ENCODE peak calls at places on chromosomes 6 and 20, in nine cellular contexts. One of them, this sample, is unnamed.

GRCh38 chr6:104566411-104566810 is 293.3 kb downstream of the HACE1 start:
- DNase-seq in left ventricle myocardium inferior: no peak
- DNase-seq in stimulated activated CD4-positive, alpha-beta T cell treated with anti-CD3 and anti-CD28 coated beads, Interleukin-12 subunit alpha, Interleukin-12 subunit beta, amount 100 ng/mL, for 24 hours: no peak
- DNase-seq in Ammon's horn: no peak
- DNase-seq in germinal center: no peak
- DNase-seq in T-helper 2 cell: no peak
- DNase-seq in T follicular helper cell: no peak
- DNase-seq in activated CD8-positive, alpha-beta memory T cell treated with anti-CD3 and anti-CD28 coated beads for 1 hour: no peak
- DNase-seq in KBM-7: no peak
- DNase-seq in this sample: no peak

GRCh38 chr20:56345911-56346310 is 12.9 kb upstream of the FAM210B start:
- DNase-seq in left ventricle myocardium inferior: no peak
- DNase-seq in stimulated activated CD4-positive, alpha-beta T cell treated with anti-CD3 and anti-CD28 coated beads, Interleukin-12 subunit alpha, Interleukin-12 subunit beta, amount 100 ng/mL, for 24 hours: no peak
- DNase-seq in Ammon's horn: no peak
- DNase-seq in germinal center: no peak
- DNase-seq in T-helper 2 cell: no peak
- DNase-seq in T follicular helper cell: no peak
- DNase-seq in activated CD8-positive, alpha-beta memory T cell treated with anti-CD3 and anti-CD28 coated beads for 1 hour: no peak
- DNase-seq in KBM-7: no peak
- DNase-seq in this sample: no peak

GRCh38 chr20:50273601-50274491 is 83.2 kb downstream of the CEBPB start:
- DNase-seq in left ventricle myocardium inferior: no peak
- DNase-seq in stimulated activated CD4-positive, alpha-beta T cell treated with anti-CD3 and anti-CD28 coated beads, Interleukin-12 subunit alpha, Interleukin-12 subunit beta, amount 100 ng/mL, for 24 hours: no peak
- DNase-seq in Ammon's horn: no peak
- DNase-seq in germinal center: no peak
- DNase-seq in T-helper 2 cell: no peak
- DNase-seq in T follicular helper cell: no peak
- DNase-seq in activated CD8-positive, alpha-beta memory T cell treated with anti-CD3 and anti-CD28 coated beads for 1 hour: no peak
- DNase-seq in KBM-7: no peak
- DNase-seq in this sample: no peak

GRCh38 chr6:121442591-121442990 is 7.1 kb downstream of the GJA1 start:
- DNase-seq in left ventricle myocardium inferior: no peak
- DNase-seq in stimulated activated CD4-positive, alpha-beta T cell treated with anti-CD3 and anti-CD28 coated beads, Interleukin-12 subunit alpha, Interleukin-12 subunit beta, amount 100 ng/mL, for 24 hours: no peak
- DNase-seq in Ammon's horn: no peak
- DNase-seq in germinal center: no peak
- DNase-seq in T-helper 2 cell: no peak
- DNase-seq in T follicular helper cell: no peak
- DNase-seq in activated CD8-positive, alpha-beta memory T cell treated with anti-CD3 and anti-CD28 coated beads for 1 hour: no peak
- DNase-seq in KBM-7: no peak
- DNase-seq in this sample: no peak

GRCh38 chr6:147604373-147604772 is 95.9 kb downstream of the SAMD5 start:
- DNase-seq in left ventricle myocardium inferior: no peak
- DNase-seq in stimulated activated CD4-positive, alpha-beta T cell treated with anti-CD3 and anti-CD28 coated beads, Interleukin-12 subunit alpha, Interleukin-12 subunit beta, amount 100 ng/mL, for 24 hours: no peak
- DNase-seq in Ammon's horn: no peak
- DNase-seq in germinal center: no peak
- DNase-seq in T-helper 2 cell: no peak
- DNase-seq in T follicular helper cell: no peak
- DNase-seq in activated CD8-positive, alpha-beta memory T cell treated with anti-CD3 and anti-CD28 coated beads for 1 hour: no peak
- DNase-seq in KBM-7: no peak
- DNase-seq in this sample: no peak

GRCh38 chr6:30727920-30728605 is 7.9 kb downstream of the TUBB start:
- DNase-seq in left ventricle myocardium inferior: no peak
- DNase-seq in stimulated activated CD4-positive, alpha-beta T cell treated with anti-CD3 and anti-CD28 coated beads, Interleukin-12 subunit alpha, Interleukin-12 subunit beta, amount 100 ng/mL, for 24 hours: no peak
- DNase-seq in Ammon's horn: no peak
- DNase-seq in germinal center: no peak
- DNase-seq in T-helper 2 cell: no peak
- DNase-seq in T follicular helper cell: no peak
- DNase-seq in activated CD8-positive, alpha-beta memory T cell treated with anti-CD3 and anti-CD28 coated beads for 1 hour: no peak
- DNase-seq in KBM-7: no peak
- DNase-seq in this sample: no peak

GRCh38 chr6:10099086-10099499 is 315.8 kb downstream of the TFAP2A start:
- DNase-seq in left ventricle myocardium inferior: no peak
- DNase-seq in stimulated activated CD4-positive, alpha-beta T cell treated with anti-CD3 and anti-CD28 coated beads, Interleukin-12 subunit alpha, Interleukin-12 subunit beta, amount 100 ng/mL, for 24 hours: no peak
- DNase-seq in Ammon's horn: peak; percentile 48
- DNase-seq in germinal center: no peak
- DNase-seq in T-helper 2 cell: no peak
- DNase-seq in T follicular helper cell: no peak
- DNase-seq in activated CD8-positive, alpha-beta memory T cell treated with anti-CD3 and anti-CD28 coated beads for 1 hour: no peak
- DNase-seq in KBM-7: no peak
- DNase-seq in this sample: peak; percentile 21

GRCh38 chr6:149482542-149483261 is 2.1 kb downstream of the ZC3H12D start:
- DNase-seq in left ventricle myocardium inferior: no peak
- DNase-seq in stimulated activated CD4-positive, alpha-beta T cell treated with anti-CD3 and anti-CD28 coated beads, Interleukin-12 subunit alpha, Interleukin-12 subunit beta, amount 100 ng/mL, for 24 hours: no peak
- DNase-seq in Ammon's horn: no peak
- DNase-seq in germinal center: no peak
- DNase-seq in T-helper 2 cell: no peak
- DNase-seq in T follicular helper cell: no peak
- DNase-seq in activated CD8-positive, alpha-beta memory T cell treated with anti-CD3 and anti-CD28 coated beads for 1 hour: no peak
- DNase-seq in KBM-7: peak; percentile 80
- DNase-seq in this sample: no peak

GRCh38 chr20:12252793-12253192 is 335.1 kb downstream of the BTBD3 start:
- DNase-seq in left ventricle myocardium inferior: no peak
- DNase-seq in stimulated activated CD4-positive, alpha-beta T cell treated with anti-CD3 and anti-CD28 coated beads, Interleukin-12 subunit alpha, Interleukin-12 subunit beta, amount 100 ng/mL, for 24 hours: no peak
- DNase-seq in Ammon's horn: no peak
- DNase-seq in germinal center: no peak
- DNase-seq in T-helper 2 cell: no peak
- DNase-seq in T follicular helper cell: no peak
- DNase-seq in activated CD8-positive, alpha-beta memory T cell treated with anti-CD3 and anti-CD28 coated beads for 1 hour: no peak
- DNase-seq in KBM-7: no peak
- DNase-seq in this sample: no peak

GRCh38 chr6:89563866-89564265 is 74.7 kb downstream of the LYRM2 start:
- DNase-seq in left ventricle myocardium inferior: no peak
- DNase-seq in stimulated activated CD4-positive, alpha-beta T cell treated with anti-CD3 and anti-CD28 coated beads, Interleukin-12 subunit alpha, Interleukin-12 subunit beta, amount 100 ng/mL, for 24 hours: no peak
- DNase-seq in Ammon's horn: no peak
- DNase-seq in germinal center: no peak
- DNase-seq in T-helper 2 cell: no peak
- DNase-seq in T follicular helper cell: no peak
- DNase-seq in activated CD8-positive, alpha-beta memory T cell treated with anti-CD3 and anti-CD28 coated beads for 1 hour: no peak
- DNase-seq in KBM-7: no peak
- DNase-seq in this sample: no peak

GRCh38 chr6:116010400-116011095 is 50.1 kb downstream of the FRK start:
- DNase-seq in left ventricle myocardium inferior: peak; percentile 57
- DNase-seq in stimulated activated CD4-positive, alpha-beta T cell treated with anti-CD3 and anti-CD28 coated beads, Interleukin-12 subunit alpha, Interleukin-12 subunit beta, amount 100 ng/mL, for 24 hours: peak; percentile 39
- DNase-seq in Ammon's horn: peak; percentile 90
- DNase-seq in germinal center: peak; percentile 14
- DNase-seq in T-helper 2 cell: peak; percentile 5
- DNase-seq in T follicular helper cell: peak; percentile 19
- DNase-seq in activated CD8-positive, alpha-beta memory T cell treated with anti-CD3 and anti-CD28 coated beads for 1 hour: no peak
- DNase-seq in KBM-7: peak; percentile 53
- DNase-seq in this sample: peak; percentile 65

GRCh38 chr6:107968081-107968480 is 10.1 kb upstream of the SEC63 start:
- DNase-seq in left ventricle myocardium inferior: no peak
- DNase-seq in stimulated activated CD4-positive, alpha-beta T cell treated with anti-CD3 and anti-CD28 coated beads, Interleukin-12 subunit alpha, Interleukin-12 subunit beta, amount 100 ng/mL, for 24 hours: no peak
- DNase-seq in Ammon's horn: no peak
- DNase-seq in germinal center: no peak
- DNase-seq in T-helper 2 cell: no peak
- DNase-seq in T follicular helper cell: no peak
- DNase-seq in activated CD8-positive, alpha-beta memory T cell treated with anti-CD3 and anti-CD28 coated beads for 1 hour: no peak
- DNase-seq in KBM-7: no peak
- DNase-seq in this sample: no peak

GRCh38 chr20:56171087-56172012 is 77.2 kb upstream of the MC3R start:
- DNase-seq in left ventricle myocardium inferior: no peak
- DNase-seq in stimulated activated CD4-positive, alpha-beta T cell treated with anti-CD3 and anti-CD28 coated beads, Interleukin-12 subunit alpha, Interleukin-12 subunit beta, amount 100 ng/mL, for 24 hours: no peak
- DNase-seq in Ammon's horn: peak; percentile 78
- DNase-seq in germinal center: no peak
- DNase-seq in T-helper 2 cell: no peak
- DNase-seq in T follicular helper cell: no peak
- DNase-seq in activated CD8-positive, alpha-beta memory T cell treated with anti-CD3 and anti-CD28 coated beads for 1 hour: no peak
- DNase-seq in KBM-7: no peak
- DNase-seq in this sample: peak; percentile 25

GRCh38 chr20:53959849-53960585 is 110.4 kb downstream of the BCAS1 start:
- DNase-seq in left ventricle myocardium inferior: peak; percentile 20
- DNase-seq in stimulated activated CD4-positive, alpha-beta T cell treated with anti-CD3 and anti-CD28 coated beads, Interleukin-12 subunit alpha, Interleukin-12 subunit beta, amount 100 ng/mL, for 24 hours: no peak
- DNase-seq in Ammon's horn: no peak
- DNase-seq in germinal center: no peak
- DNase-seq in T-helper 2 cell: no peak
- DNase-seq in T follicular helper cell: no peak
- DNase-seq in activated CD8-positive, alpha-beta memory T cell treated with anti-CD3 and anti-CD28 coated beads for 1 hour: no peak
- DNase-seq in KBM-7: no peak
- DNase-seq in this sample: no peak

GRCh38 chr6:11381801-11382513 is 149.5 kb upstream of the NEDD9 start:
- DNase-seq in left ventricle myocardium inferior: no peak
- DNase-seq in stimulated activated CD4-positive, alpha-beta T cell treated with anti-CD3 and anti-CD28 coated beads, Interleukin-12 subunit alpha, Interleukin-12 subunit beta, amount 100 ng/mL, for 24 hours: peak; percentile 41
- DNase-seq in Ammon's horn: peak; percentile 35
- DNase-seq in germinal center: peak; percentile 74
- DNase-seq in T-helper 2 cell: peak; percentile 39
- DNase-seq in T follicular helper cell: peak; percentile 52
- DNase-seq in activated CD8-positive, alpha-beta memory T cell treated with anti-CD3 and anti-CD28 coated beads for 1 hour: peak; percentile 32
- DNase-seq in KBM-7: peak; percentile 93
- DNase-seq in this sample: no peak

GRCh38 chr6:167733740-167734661 is 92.7 kb upstream of the AFDN start:
- DNase-seq in left ventricle myocardium inferior: no peak
- DNase-seq in stimulated activated CD4-positive, alpha-beta T cell treated with anti-CD3 and anti-CD28 coated beads, Interleukin-12 subunit alpha, Interleukin-12 subunit beta, amount 100 ng/mL, for 24 hours: no peak
- DNase-seq in Ammon's horn: no peak
- DNase-seq in germinal center: no peak
- DNase-seq in T-helper 2 cell: no peak
- DNase-seq in T follicular helper cell: no peak
- DNase-seq in activated CD8-positive, alpha-beta memory T cell treated with anti-CD3 and anti-CD28 coated beads for 1 hour: no peak
- DNase-seq in KBM-7: no peak
- DNase-seq in this sample: no peak

GRCh38 chr20:1825492-1825891 is 69.7 kb upstream of the SIRPA start:
- DNase-seq in left ventricle myocardium inferior: no peak
- DNase-seq in stimulated activated CD4-positive, alpha-beta T cell treated with anti-CD3 and anti-CD28 coated beads, Interleukin-12 subunit alpha, Interleukin-12 subunit beta, amount 100 ng/mL, for 24 hours: no peak
- DNase-seq in Ammon's horn: no peak
- DNase-seq in germinal center: no peak
- DNase-seq in T-helper 2 cell: no peak
- DNase-seq in T follicular helper cell: no peak
- DNase-seq in activated CD8-positive, alpha-beta memory T cell treated with anti-CD3 and anti-CD28 coated beads for 1 hour: no peak
- DNase-seq in KBM-7: no peak
- DNase-seq in this sample: no peak

GRCh38 chr6:30735668-30736314 is 6.7 kb downstream of the FLOT1 start:
- DNase-seq in left ventricle myocardium inferior: no peak
- DNase-seq in stimulated activated CD4-positive, alpha-beta T cell treated with anti-CD3 and anti-CD28 coated beads, Interleukin-12 subunit alpha, Interleukin-12 subunit beta, amount 100 ng/mL, for 24 hours: no peak
- DNase-seq in Ammon's horn: no peak
- DNase-seq in germinal center: no peak
- DNase-seq in T-helper 2 cell: no peak
- DNase-seq in T follicular helper cell: no peak
- DNase-seq in activated CD8-positive, alpha-beta memory T cell treated with anti-CD3 and anti-CD28 coated beads for 1 hour: no peak
- DNase-seq in KBM-7: no peak
- DNase-seq in this sample: no peak

GRCh38 chr6:127902933-127903332 is 2.1 kb upstream of the THEMIS start:
- DNase-seq in left ventricle myocardium inferior: no peak
- DNase-seq in stimulated activated CD4-positive, alpha-beta T cell treated with anti-CD3 and anti-CD28 coated beads, Interleukin-12 subunit alpha, Interleukin-12 subunit beta, amount 100 ng/mL, for 24 hours: no peak
- DNase-seq in Ammon's horn: no peak
- DNase-seq in germinal center: no peak
- DNase-seq in T-helper 2 cell: no peak
- DNase-seq in T follicular helper cell: no peak
- DNase-seq in activated CD8-positive, alpha-beta memory T cell treated with anti-CD3 and anti-CD28 coated beads for 1 hour: no peak
- DNase-seq in KBM-7: no peak
- DNase-seq in this sample: no peak

GRCh38 chr6:122730775-122731386 is 48.6 kb upstream of the FABP7 start:
- DNase-seq in left ventricle myocardium inferior: no peak
- DNase-seq in stimulated activated CD4-positive, alpha-beta T cell treated with anti-CD3 and anti-CD28 coated beads, Interleukin-12 subunit alpha, Interleukin-12 subunit beta, amount 100 ng/mL, for 24 hours: no peak
- DNase-seq in Ammon's horn: peak; percentile 69
- DNase-seq in germinal center: peak; percentile 24
- DNase-seq in T-helper 2 cell: no peak
- DNase-seq in T follicular helper cell: no peak
- DNase-seq in activated CD8-positive, alpha-beta memory T cell treated with anti-CD3 and anti-CD28 coated beads for 1 hour: no peak
- DNase-seq in KBM-7: peak; percentile 58
- DNase-seq in this sample: no peak

GRCh38 chr6:33975631-33976424 is 170.1 kb downstream of the GRM4 start:
- DNase-seq in left ventricle myocardium inferior: no peak
- DNase-seq in stimulated activated CD4-positive, alpha-beta T cell treated with anti-CD3 and anti-CD28 coated beads, Interleukin-12 subunit alpha, Interleukin-12 subunit beta, amount 100 ng/mL, for 24 hours: no peak
- DNase-seq in Ammon's horn: no peak
- DNase-seq in germinal center: no peak
- DNase-seq in T-helper 2 cell: no peak
- DNase-seq in T follicular helper cell: no peak
- DNase-seq in activated CD8-positive, alpha-beta memory T cell treated with anti-CD3 and anti-CD28 coated beads for 1 hour: no peak
- DNase-seq in KBM-7: no peak
- DNase-seq in this sample: no peak

GRCh38 chr20:11031300-11031699 is 357.5 kb upstream of the JAG1 start:
- DNase-seq in left ventricle myocardium inferior: no peak
- DNase-seq in stimulated activated CD4-positive, alpha-beta T cell treated with anti-CD3 and anti-CD28 coated beads, Interleukin-12 subunit alpha, Interleukin-12 subunit beta, amount 100 ng/mL, for 24 hours: no peak
- DNase-seq in Ammon's horn: no peak
- DNase-seq in germinal center: no peak
- DNase-seq in T-helper 2 cell: no peak
- DNase-seq in T follicular helper cell: no peak
- DNase-seq in activated CD8-positive, alpha-beta memory T cell treated with anti-CD3 and anti-CD28 coated beads for 1 hour: no peak
- DNase-seq in KBM-7: no peak
- DNase-seq in this sample: no peak

GRCh38 chr20:63344616-63345327 is 16.4 kb downstream of the CHRNA4 start:
- DNase-seq in left ventricle myocardium inferior: peak; percentile 67
- DNase-seq in stimulated activated CD4-positive, alpha-beta T cell treated with anti-CD3 and anti-CD28 coated beads, Interleukin-12 subunit alpha, Interleukin-12 subunit beta, amount 100 ng/mL, for 24 hours: no peak
- DNase-seq in Ammon's horn: no peak
- DNase-seq in germinal center: no peak
- DNase-seq in T-helper 2 cell: no peak
- DNase-seq in T follicular helper cell: no peak
- DNase-seq in activated CD8-positive, alpha-beta memory T cell treated with anti-CD3 and anti-CD28 coated beads for 1 hour: no peak
- DNase-seq in KBM-7: no peak
- DNase-seq in this sample: peak; percentile 74

GRCh38 chr20:4950841-4951240 is 50.5 kb downstream of the SLC23A2 start:
- DNase-seq in left ventricle myocardium inferior: no peak
- DNase-seq in stimulated activated CD4-positive, alpha-beta T cell treated with anti-CD3 and anti-CD28 coated beads, Interleukin-12 subunit alpha, Interleukin-12 subunit beta, amount 100 ng/mL, for 24 hours: no peak
- DNase-seq in Ammon's horn: no peak
- DNase-seq in germinal center: no peak
- DNase-seq in T-helper 2 cell: no peak
- DNase-seq in T follicular helper cell: no peak
- DNase-seq in activated CD8-positive, alpha-beta memory T cell treated with anti-CD3 and anti-CD28 coated beads for 1 hour: no peak
- DNase-seq in KBM-7: no peak
- DNase-seq in this sample: no peak

GRCh38 chr20:23215596-23215995 is 129.5 kb upstream of the CD93 start:
- DNase-seq in left ventricle myocardium inferior: no peak
- DNase-seq in stimulated activated CD4-positive, alpha-beta T cell treated with anti-CD3 and anti-CD28 coated beads, Interleukin-12 subunit alpha, Interleukin-12 subunit beta, amount 100 ng/mL, for 24 hours: no peak
- DNase-seq in Ammon's horn: no peak
- DNase-seq in germinal center: no peak
- DNase-seq in T-helper 2 cell: no peak
- DNase-seq in T follicular helper cell: no peak
- DNase-seq in activated CD8-positive, alpha-beta memory T cell treated with anti-CD3 and anti-CD28 coated beads for 1 hour: no peak
- DNase-seq in KBM-7: no peak
- DNase-seq in this sample: no peak

GRCh38 chr6:35024601-35025054 is 116.5 kb downstream of the TCP11 start:
- DNase-seq in left ventricle myocardium inferior: peak; percentile 58
- DNase-seq in stimulated activated CD4-positive, alpha-beta T cell treated with anti-CD3 and anti-CD28 coated beads, Interleukin-12 subunit alpha, Interleukin-12 subunit beta, amount 100 ng/mL, for 24 hours: no peak
- DNase-seq in Ammon's horn: peak; percentile 71
- DNase-seq in germinal center: no peak
- DNase-seq in T-helper 2 cell: no peak
- DNase-seq in T follicular helper cell: no peak
- DNase-seq in activated CD8-positive, alpha-beta memory T cell treated with anti-CD3 and anti-CD28 coated beads for 1 hour: no peak
- DNase-seq in KBM-7: no peak
- DNase-seq in this sample: peak; percentile 72

GRCh38 chr6:51093899-51094665 is 275.4 kb downstream of the TFAP2B start:
- DNase-seq in left ventricle myocardium inferior: no peak
- DNase-seq in stimulated activated CD4-positive, alpha-beta T cell treated with anti-CD3 and anti-CD28 coated beads, Interleukin-12 subunit alpha, Interleukin-12 subunit beta, amount 100 ng/mL, for 24 hours: no peak
- DNase-seq in Ammon's horn: no peak
- DNase-seq in germinal center: no peak
- DNase-seq in T-helper 2 cell: no peak
- DNase-seq in T follicular helper cell: no peak
- DNase-seq in activated CD8-positive, alpha-beta memory T cell treated with anti-CD3 and anti-CD28 coated beads for 1 hour: no peak
- DNase-seq in KBM-7: no peak
- DNase-seq in this sample: no peak

GRCh38 chr6:121686611-121687023 is 251.2 kb downstream of the GJA1 start:
- DNase-seq in left ventricle myocardium inferior: no peak
- DNase-seq in stimulated activated CD4-positive, alpha-beta T cell treated with anti-CD3 and anti-CD28 coated beads, Interleukin-12 subunit alpha, Interleukin-12 subunit beta, amount 100 ng/mL, for 24 hours: no peak
- DNase-seq in Ammon's horn: no peak
- DNase-seq in germinal center: no peak
- DNase-seq in T-helper 2 cell: no peak
- DNase-seq in T follicular helper cell: no peak
- DNase-seq in activated CD8-positive, alpha-beta memory T cell treated with anti-CD3 and anti-CD28 coated beads for 1 hour: no peak
- DNase-seq in KBM-7: no peak
- DNase-seq in this sample: no peak

GRCh38 chr6:169543704-169544103 is 158.1 kb downstream of the WDR27 start:
- DNase-seq in left ventricle myocardium inferior: no peak
- DNase-seq in stimulated activated CD4-positive, alpha-beta T cell treated with anti-CD3 and anti-CD28 coated beads, Interleukin-12 subunit alpha, Interleukin-12 subunit beta, amount 100 ng/mL, for 24 hours: no peak
- DNase-seq in Ammon's horn: no peak
- DNase-seq in germinal center: no peak
- DNase-seq in T-helper 2 cell: no peak
- DNase-seq in T follicular helper cell: no peak
- DNase-seq in activated CD8-positive, alpha-beta memory T cell treated with anti-CD3 and anti-CD28 coated beads for 1 hour: no peak
- DNase-seq in KBM-7: no peak
- DNase-seq in this sample: no peak

GRCh38 chr6:1313755-1314503 is 2.0 kb downstream of the FOXQ1 start:
- DNase-seq in left ventricle myocardium inferior: no peak
- DNase-seq in stimulated activated CD4-positive, alpha-beta T cell treated with anti-CD3 and anti-CD28 coated beads, Interleukin-12 subunit alpha, Interleukin-12 subunit beta, amount 100 ng/mL, for 24 hours: no peak
- DNase-seq in Ammon's horn: no peak
- DNase-seq in germinal center: peak; percentile 44
- DNase-seq in T-helper 2 cell: no peak
- DNase-seq in T follicular helper cell: no peak
- DNase-seq in activated CD8-positive, alpha-beta memory T cell treated with anti-CD3 and anti-CD28 coated beads for 1 hour: no peak
- DNase-seq in KBM-7: peak; percentile 9
- DNase-seq in this sample: no peak

GRCh38 chr6:128365520-128366160 is 154.8 kb downstream of the PTPRK start:
- DNase-seq in left ventricle myocardium inferior: no peak
- DNase-seq in stimulated activated CD4-positive, alpha-beta T cell treated with anti-CD3 and anti-CD28 coated beads, Interleukin-12 subunit alpha, Interleukin-12 subunit beta, amount 100 ng/mL, for 24 hours: no peak
- DNase-seq in Ammon's horn: no peak
- DNase-seq in germinal center: no peak
- DNase-seq in T-helper 2 cell: no peak
- DNase-seq in T follicular helper cell: no peak
- DNase-seq in activated CD8-positive, alpha-beta memory T cell treated with anti-CD3 and anti-CD28 coated beads for 1 hour: no peak
- DNase-seq in KBM-7: no peak
- DNase-seq in this sample: no peak